ENCODE peak calls at places on chromosomes 2 and 18, in four cellular contexts. A is adrenal gland, V is sigmoid colon, S is PC-3. H is an unnamed sample.
A peak's percentile ranks its signal among the peaks of the same experiment; 100 is the strongest.

GRCh38 chr18:40949138-40949949 is 1005.7 kb upstream of the PIK3C3 start:
- DNase-seq in S (no peak), V (no peak), A (no peak), H (no peak)

GRCh38 chr2:167689444-167689843 is 558.0 kb downstream of the STK39 start:
- DNase-seq in V (no peak), A (no peak), S (peak; percentile 28), H (no peak)

GRCh38 chr2:64018715-64019082 is 529 bp downstream of the VPS54 start:
- DNase-seq in V (peak; percentile 76), S (peak; percentile 25), A (peak; percentile 60), H (peak; percentile 61)

GRCh38 chr2:48145845-48146452 is 239.7 kb upstream of the FBXO11 start:
- DNase-seq in V (no peak), A (no peak), S (no peak), H (no peak)

GRCh38 chr2:10772868-10773215 is 39.7 kb downstream of the PDIA6 start:
- DNase-seq in A (no peak), V (peak; percentile 37), S (no peak), H (no peak)

GRCh38 chr2:232537079-232537478 is 2.4 kb upstream of the CHRNG start:
- DNase-seq in S (no peak), V (peak; percentile 52), A (no peak), H (no peak)

GRCh38 chr2:217105733-217106649 is 246.1 kb upstream of the TNP1 start:
- DNase-seq in S (peak; percentile 95), A (no peak), V (no peak), H (peak; percentile 84)

GRCh38 chr2:170553748-170554147 is 161.4 kb upstream of the SP5 start:
- DNase-seq in V (no peak), S (no peak), A (no peak), H (no peak)

GRCh38 chr2:39484206-39484605 is 47.1 kb upstream of the MAP4K3 start:
- DNase-seq in S (no peak), V (no peak), A (no peak), H (no peak)

GRCh38 chr2:65722028-65722427 is 289.6 kb upstream of the SPRED2 start:
- DNase-seq in V (peak; percentile 81), S (peak; percentile 55), A (peak; percentile 54), H (peak; percentile 39)

GRCh38 chr2:53130441-53130943 is 637.1 kb upstream of the CHAC2 start:
- DNase-seq in A (no peak), V (no peak), S (peak; percentile 88), H (no peak)

GRCh38 chr2:53129851-53130250 is 637.8 kb upstream of the CHAC2 start:
- DNase-seq in V (no peak), A (no peak), S (peak; percentile 76), H (no peak)

GRCh38 chr2:53127061-53127650 is 640.4 kb upstream of the CHAC2 start:
- DNase-seq in S (no peak), V (no peak), A (no peak), H (no peak)

DNA sequence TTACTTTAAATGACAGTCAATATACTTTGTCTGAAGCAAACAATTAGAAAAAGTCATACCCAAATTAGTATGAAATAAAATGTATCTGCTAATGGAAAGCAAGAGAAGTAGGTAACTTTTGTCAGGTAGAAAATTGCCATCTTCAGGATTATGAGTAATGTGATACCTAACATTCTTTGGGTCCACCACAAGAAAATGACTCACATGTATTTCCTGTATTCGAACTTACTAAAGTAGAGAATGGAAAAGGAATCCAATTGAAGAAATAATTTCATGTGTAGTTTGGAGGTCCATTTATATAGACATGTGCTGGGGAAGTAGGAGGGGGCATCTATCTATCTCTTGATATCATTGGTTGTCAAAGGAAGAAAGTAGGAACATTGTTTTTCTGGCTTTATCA is 636.2 kb upstream of the CHAC2 start:
- DNase-seq in S (peak; percentile 82), A (no peak), V (no peak), H (no peak)
- H3K4me3 ChIP-seq in S (peak overlapping the region; percentile 23), A (no peak overlapping the region), V (no peak overlapping the region), H (no peak overlapping the region)

DNA sequence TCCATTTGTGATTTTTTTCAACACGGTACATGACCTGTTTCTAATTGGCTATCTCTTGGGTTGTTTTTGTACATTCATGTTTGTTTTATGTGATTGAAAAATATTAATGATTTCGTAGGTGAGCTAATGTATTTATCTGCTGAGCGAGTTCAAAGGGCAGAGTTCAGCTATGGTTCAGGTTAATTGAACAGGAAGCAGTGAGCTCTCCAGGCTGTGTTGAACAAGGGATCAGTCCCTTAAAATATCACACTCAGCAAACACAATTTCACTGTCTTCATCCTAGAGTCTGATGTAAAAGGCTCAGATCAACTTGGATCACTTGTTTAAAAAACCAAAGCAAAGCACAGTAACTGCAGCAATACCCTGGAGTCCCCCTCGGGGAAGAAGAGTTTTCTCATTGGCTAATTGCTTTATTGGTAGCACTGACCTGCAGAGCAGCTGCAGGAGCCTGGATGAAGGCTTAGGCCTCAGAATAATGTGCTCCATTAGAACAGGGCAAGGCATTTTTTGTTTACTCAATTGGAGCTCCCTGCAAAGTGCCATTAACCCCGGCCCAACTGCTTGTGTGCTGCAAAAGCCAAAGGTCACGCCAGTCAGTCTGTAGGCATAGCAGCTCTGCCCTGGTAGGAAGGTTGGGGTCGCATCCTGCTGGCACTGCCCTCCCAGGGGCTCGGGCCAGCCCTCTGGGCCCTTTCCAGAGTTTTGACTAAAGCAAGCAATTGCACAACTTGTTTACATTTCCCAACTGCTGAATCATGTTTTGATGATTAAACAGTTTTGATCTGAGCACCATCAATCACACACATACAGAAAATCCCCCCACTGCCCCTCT is 10.5 kb downstream of the ONECUT2 start:
- DNase-seq in V (no peak), A (no peak), S (peak; percentile 56), H (no peak)
- H3K27me3 ChIP-seq in V (peaks cover 92% of the 10 kb centered on the region), A (peaks cover 26% of the 10 kb centered on the region), S (no peaks in the 10 kb centered on the region), H (peaks cover 10% of the 10 kb centered on the region)

GRCh38 chr2:228927028-228928010 is 343.8 kb downstream of the PID1 start:
- DNase-seq in V (no peak), S (peak; percentile 44), A (no peak), H (peak; percentile 43)
- H3K9me3 ChIP-seq in V (no peaks in the 10 kb centered on the region), S (no peaks in the 10 kb centered on the region), A (no peaks in the 10 kb centered on the region), H (peaks cover 9% of the 10 kb centered on the region)

GRCh38 chr2:20596973-20597867 is 53.7 kb downstream of the HS1BP3 start:
- DNase-seq in A (peak; percentile 85), S (no peak), V (peak; percentile 94), H (peak; percentile 67)

GRCh38 chr2:20596193-20596972 is 54.5 kb downstream of the HS1BP3 start:
- DNase-seq in A (peak; percentile 21), S (no peak), V (no peak), H (no peak)

GRCh38 chr2:20594957-20595356 is 55.9 kb downstream of the HS1BP3 start:
- DNase-seq in S (no peak), A (peak; percentile 21), V (peak; percentile 45), H (no peak)

GRCh38 chr2:20594048-20594750 is 56.7 kb downstream of the HS1BP3 start:
- DNase-seq in S (no peak), V (peak; percentile 53), A (no peak), H (no peak)

DNA sequence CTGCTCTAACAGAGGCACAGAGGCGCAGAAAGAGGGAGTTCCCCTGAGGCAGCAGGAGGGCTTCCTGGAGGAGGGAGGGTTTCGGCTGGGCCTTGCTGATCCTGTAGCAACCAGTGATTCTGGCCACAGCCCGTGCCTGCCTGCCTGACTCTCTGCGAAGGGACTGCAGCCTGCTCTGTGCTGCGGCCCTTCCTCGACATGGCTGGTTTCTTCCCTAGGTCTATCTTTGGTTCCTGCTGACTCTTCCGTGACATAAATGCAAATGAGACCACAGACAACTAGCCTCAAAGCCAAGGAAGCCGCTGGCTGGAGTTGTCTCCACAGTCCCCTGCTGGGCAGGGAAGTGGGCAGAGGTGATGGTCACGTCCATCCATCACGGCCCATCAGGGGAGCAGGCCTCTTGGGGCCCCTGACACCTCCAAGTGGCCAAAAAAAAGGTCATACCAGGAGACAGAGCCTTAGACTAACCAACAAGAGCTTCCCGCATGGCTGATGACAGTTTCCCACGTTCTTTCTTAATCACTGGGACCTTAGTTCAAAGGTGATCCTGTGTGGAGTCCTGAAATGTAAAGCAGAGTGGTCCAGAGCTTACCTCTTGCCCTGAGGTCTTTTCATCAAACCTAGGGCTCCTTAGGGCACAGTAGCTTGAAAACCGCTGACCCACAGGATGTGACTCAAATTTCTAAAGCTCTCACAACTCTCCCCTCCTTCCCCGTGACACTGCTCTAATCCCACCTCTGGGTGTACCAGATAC is 55.3 kb downstream of the HS1BP3 start:
- DNase-seq in V (peak; percentile 68), S (peak; percentile 57), A (peak; percentile 57), H (no peak)
- H3K4me3 ChIP-seq in V (no peak overlapping the region), S (no peak overlapping the region), A (no peak overlapping the region), H (no peak overlapping the region)

GRCh38 chr2:44803100-44803424 is 138.4 kb upstream of the SIX3 start:
- DNase-seq in V (no peak), S (no peak), A (no peak), H (no peak)
- H3K27me3 ChIP-seq in V (peaks cover 100% of the 10 kb centered on the region), S (peaks cover 73% of the 10 kb centered on the region), A (peaks cover 82% of the 10 kb centered on the region), H (peaks cover 30% of the 10 kb centered on the region)

GRCh38 chr2:105836341-105836740 is 91.6 kb downstream of the NCK2 start:
- DNase-seq in S (no peak), A (no peak), V (no peak), H (no peak)
- H3K9me3 ChIP-seq in S (peaks cover 4% of the 10 kb centered on the region), A (peaks cover 13% of the 10 kb centered on the region), V (no peaks in the 10 kb centered on the region), H (peaks cover 20% of the 10 kb centered on the region)

GRCh38 chr2:152099655-152100050 is 809 bp upstream of the CACNB4 start:
- DNase-seq in V (no peak), S (peak; percentile 2), A (no peak), H (no peak)
- H3K4me3 ChIP-seq in V (no peak overlapping the region), S (peak overlapping the region; percentile 62), A (no peak overlapping the region), H (no peak overlapping the region)

DNA sequence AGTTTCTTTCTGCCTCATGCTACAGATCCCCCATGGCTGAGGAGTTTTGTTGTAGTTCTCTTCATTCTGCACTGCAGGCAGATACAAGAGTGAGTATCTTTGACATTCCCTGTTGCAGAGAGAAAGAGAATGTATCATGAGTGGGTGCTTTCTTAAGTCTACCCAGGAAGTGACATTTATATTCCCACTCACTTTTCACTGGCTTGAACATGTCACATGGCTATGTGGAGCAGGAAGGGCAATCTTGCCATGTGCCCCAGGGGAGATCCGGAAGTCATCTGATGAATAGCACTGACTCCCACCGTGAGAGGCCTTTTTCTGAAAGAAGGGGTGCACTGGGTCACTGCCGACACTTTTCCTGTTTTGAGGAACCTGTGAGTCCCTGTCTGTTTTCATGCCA is 66.4 kb upstream of the BOD1L2 start:
- DNase-seq in S (no peak), A (no peak), V (no peak), H (no peak)
- H3K27me3 ChIP-seq in S (peaks cover 58% of the 10 kb centered on the region), A (no peaks in the 10 kb centered on the region), V (peaks cover 4% of the 10 kb centered on the region), H (no peaks in the 10 kb centered on the region)

GRCh38 chr18:72180689-72181088 is 363.5 kb downstream of the CBLN2 start:
- DNase-seq in A (no peak), S (no peak), V (no peak), H (no peak)
- H3K9me3 ChIP-seq in A (no peaks in the 10 kb centered on the region), S (no peaks in the 10 kb centered on the region), V (no peaks in the 10 kb centered on the region), H (no peaks in the 10 kb centered on the region)